ENCODE peak calls at places on chromosomes 3 and 15, in six cellular contexts. One of them, this sample, is unnamed.

GRCh38 chr3:192915724-192916123 is 1.9 kb downstream of the MB21D2 start:
- DNase-seq in frontal cortex: no peak
- DNase-seq in stimulated activated CD4-positive, alpha-beta T cell treated with anti-CD3 and anti-CD28 coated beads, TNF-alpha, amount 100 ng/mL, for 4 hours: no peak
- DNase-seq in H54: no peak
- DNase-seq in Calu3: no peak
- DNase-seq in amniotic stem cell: no peak
- DNase-seq in this sample: no peak

GRCh38 chr15:54839379-54839778 is 357.4 kb downstream of the RSL24D1 start:
- DNase-seq in Calu3: no peak
- DNase-seq in frontal cortex: no peak
- DNase-seq in amniotic stem cell: no peak
- DNase-seq in stimulated activated CD4-positive, alpha-beta T cell treated with anti-CD3 and anti-CD28 coated beads, TNF-alpha, amount 100 ng/mL, for 4 hours: no peak
- DNase-seq in H54: no peak
- DNase-seq in this sample: no peak

GRCh38 chr3:45841380-45841700 is 579 bp downstream of the LZTFL1 start:
- DNase-seq in Calu3: peak
- DNase-seq in stimulated activated CD4-positive, alpha-beta T cell treated with anti-CD3 and anti-CD28 coated beads, TNF-alpha, amount 100 ng/mL, for 4 hours: no peak
- DNase-seq in amniotic stem cell: no peak
- DNase-seq in H54: no peak
- DNase-seq in frontal cortex: no peak
- DNase-seq in this sample: peak

GRCh38 chr3:98875535-98875934 is 26.0 kb downstream of the DCBLD2 start:
- DNase-seq in amniotic stem cell: no peak
- DNase-seq in Calu3: no peak
- DNase-seq in frontal cortex: no peak
- DNase-seq in H54: no peak
- DNase-seq in stimulated activated CD4-positive, alpha-beta T cell treated with anti-CD3 and anti-CD28 coated beads, TNF-alpha, amount 100 ng/mL, for 4 hours: no peak
- DNase-seq in this sample: no peak

GRCh38 chr3:50264964-50265485 is 3.9 kb upstream of the SEMA3B start:
- DNase-seq in H54: no peak
- DNase-seq in stimulated activated CD4-positive, alpha-beta T cell treated with anti-CD3 and anti-CD28 coated beads, TNF-alpha, amount 100 ng/mL, for 4 hours: no peak
- DNase-seq in Calu3: peak
- DNase-seq in frontal cortex: no peak
- DNase-seq in amniotic stem cell: no peak
- DNase-seq in this sample: no peak

GRCh38 chr3:197599089-197599765 is 43.5 kb upstream of the BDH1 start:
- DNase-seq in amniotic stem cell: no peak
- DNase-seq in frontal cortex: peak
- DNase-seq in stimulated activated CD4-positive, alpha-beta T cell treated with anti-CD3 and anti-CD28 coated beads, TNF-alpha, amount 100 ng/mL, for 4 hours: peak
- DNase-seq in Calu3: peak
- DNase-seq in H54: peak
- DNase-seq in this sample: peak

GRCh38 chr3:42735609-42736008 is 33.0 kb upstream of the HHATL start:
- DNase-seq in Calu3: no peak
- DNase-seq in frontal cortex: no peak
- DNase-seq in H54: no peak
- DNase-seq in amniotic stem cell: no peak
- DNase-seq in stimulated activated CD4-positive, alpha-beta T cell treated with anti-CD3 and anti-CD28 coated beads, TNF-alpha, amount 100 ng/mL, for 4 hours: no peak
- DNase-seq in this sample: no peak

GRCh38 chr3:61608711-61609110 is 47.3 kb downstream of the PTPRG start:
- DNase-seq in Calu3: no peak
- DNase-seq in amniotic stem cell: no peak
- DNase-seq in H54: no peak
- DNase-seq in stimulated activated CD4-positive, alpha-beta T cell treated with anti-CD3 and anti-CD28 coated beads, TNF-alpha, amount 100 ng/mL, for 4 hours: no peak
- DNase-seq in frontal cortex: no peak
- DNase-seq in this sample: no peak

GRCh38 chr3:66239513-66240135 is 18.8 kb downstream of the SLC25A26 start:
- DNase-seq in Calu3: no peak
- DNase-seq in H54: no peak
- DNase-seq in amniotic stem cell: no peak
- DNase-seq in stimulated activated CD4-positive, alpha-beta T cell treated with anti-CD3 and anti-CD28 coated beads, TNF-alpha, amount 100 ng/mL, for 4 hours: no peak
- DNase-seq in frontal cortex: no peak
- DNase-seq in this sample: no peak

GRCh38 chr3:66795365-66795764 is 202.7 kb upstream of the KBTBD8 start:
- DNase-seq in stimulated activated CD4-positive, alpha-beta T cell treated with anti-CD3 and anti-CD28 coated beads, TNF-alpha, amount 100 ng/mL, for 4 hours: no peak
- DNase-seq in amniotic stem cell: peak
- DNase-seq in Calu3: no peak
- DNase-seq in H54: no peak
- DNase-seq in frontal cortex: no peak
- DNase-seq in this sample: no peak

GRCh38 chr3:65532749-65533148 is 506.0 kb downstream of the MAGI1 start:
- DNase-seq in stimulated activated CD4-positive, alpha-beta T cell treated with anti-CD3 and anti-CD28 coated beads, TNF-alpha, amount 100 ng/mL, for 4 hours: no peak
- DNase-seq in Calu3: no peak
- DNase-seq in frontal cortex: no peak
- DNase-seq in amniotic stem cell: no peak
- DNase-seq in H54: no peak
- DNase-seq in this sample: no peak

GRCh38 chr3:82078246-82078645 is 316.8 kb upstream of the GBE1 start:
- DNase-seq in Calu3: no peak
- DNase-seq in frontal cortex: no peak
- DNase-seq in H54: no peak
- DNase-seq in amniotic stem cell: no peak
- DNase-seq in stimulated activated CD4-positive, alpha-beta T cell treated with anti-CD3 and anti-CD28 coated beads, TNF-alpha, amount 100 ng/mL, for 4 hours: no peak
- DNase-seq in this sample: no peak

GRCh38 chr3:48185129-48185528 is 3.1 kb downstream of the CDC25A start:
- DNase-seq in stimulated activated CD4-positive, alpha-beta T cell treated with anti-CD3 and anti-CD28 coated beads, TNF-alpha, amount 100 ng/mL, for 4 hours: no peak
- DNase-seq in H54: no peak
- DNase-seq in Calu3: no peak
- DNase-seq in frontal cortex: no peak
- DNase-seq in amniotic stem cell: no peak
- DNase-seq in this sample: no peak

GRCh38 chr15:63763476-63764123 is 70.1 kb downstream of the HERC1 start:
- DNase-seq in stimulated activated CD4-positive, alpha-beta T cell treated with anti-CD3 and anti-CD28 coated beads, TNF-alpha, amount 100 ng/mL, for 4 hours: no peak
- DNase-seq in H54: peak
- DNase-seq in Calu3: no peak
- DNase-seq in frontal cortex: no peak
- DNase-seq in amniotic stem cell: no peak
- DNase-seq in this sample: no peak